ENCODE peak calls at places on chromosomes 2 and 18, in seven cellular contexts. W is breast epithelium; Q is aorta; O is neural progenitor cell; I is MG63; V is CD8-positive, alpha-beta memory T cell; E is brain microvascular endothelial cell. J is an unnamed sample.

GRCh38 chr2:11743846-11744553 is 2.4 kb upstream of the LPIN1 start:
- DNase-seq in V (peak; percentile 54), I (peak; percentile 100), W (peak; percentile 92), E (peak; percentile 100), Q (peak; percentile 97), O (peak; percentile 91), J (peak; percentile 100)

GRCh38 chr18:8217041-8217564 is 392.1 kb upstream of the RAB12 start:
- DNase-seq in Q (no peak), W (no peak), E (no peak), O (peak; percentile 16), V (no peak), I (no peak), J (peak; percentile 3)

GRCh38 chr2:182866461-182867369 is at the start of gene FRZB:
- DNase-seq in I (peak; percentile 52), E (peak; percentile 38), O (peak; percentile 91), W (peak; percentile 54), Q (peak; percentile 77), V (no peak), J (peak; percentile 76)

GRCh38 chr18:702957-703659 is 9.3 kb downstream of the ENOSF1 start:
- DNase-seq in W (no peak), V (no peak), O (no peak), E (peak; percentile 28), Q (no peak), I (peak; percentile 23), J (peak; percentile 96)

GRCh38 chr2:137886432-137886831 is 77.8 kb upstream of the HNMT start:
- DNase-seq in Q (no peak), W (no peak), E (no peak), O (peak; percentile 47), I (peak; percentile 7), V (no peak), J (no peak)

GRCh38 chr2:120253021-120253882 is 600 bp downstream of the RALB start:
- DNase-seq in V (no peak), I (peak; percentile 82), W (peak; percentile 55), O (peak; percentile 86), Q (peak; percentile 93), E (peak; percentile 58), J (peak; percentile 77)

GRCh38 chr2:175811966-175812365 is 190.1 kb downstream of the LNPK start:
- DNase-seq in O (no peak), V (no peak), E (no peak), I (no peak), W (no peak), Q (no peak), J (peak; percentile 70)

GRCh38 chr18:76953186-76953982 is 131.0 kb downstream of the ZNF236 start:
- DNase-seq in E (no peak), O (no peak), Q (peak; percentile 73), I (no peak), V (no peak), W (peak; percentile 59), J (peak; percentile 48)

GRCh38 chr2:149002891-149003740 is 35.4 kb upstream of the LYPD6B start:
- DNase-seq in W (no peak), V (no peak), E (no peak), O (no peak), Q (no peak), I (no peak), J (no peak)

GRCh38 chr2:45591073-45591472 is 20.0 kb downstream of the SRBD1 start:
- DNase-seq in W (no peak), E (no peak), I (peak; percentile 48), O (no peak), V (no peak), Q (no peak), J (no peak)

GRCh38 chr2:3036432-3037125 is 341.0 kb downstream of the EIPR1 start:
- DNase-seq in Q (no peak), E (no peak), V (no peak), I (no peak), O (no peak), W (no peak), J (no peak)

GRCh38 chr2:45323344-45323743 is 287.7 kb downstream of the SRBD1 start:
- DNase-seq in Q (no peak), V (no peak), I (no peak), O (no peak), E (no peak), W (no peak), J (no peak)

GRCh38 chr18:21112140-21112473 is 494 bp upstream of the ROCK1 start:
- DNase-seq in W (no peak), V (no peak), E (no peak), O (no peak), I (no peak), Q (no peak), J (no peak)

GRCh38 chr2:176084629-176085119 is 912 bp upstream of the EVX2 start:
- DNase-seq in I (no peak), O (no peak), E (no peak), Q (no peak), W (no peak), V (no peak), J (no peak)

GRCh38 chr2:181426687-181427086 is 30.5 kb upstream of the ITGA4 start:
- DNase-seq in V (no peak), W (no peak), Q (no peak), I (no peak), E (no peak), O (peak; percentile 33), J (no peak)

GRCh38 chr18:77206676-77207370 is 42.8 kb upstream of the GALR1 start:
- DNase-seq in W (no peak), E (peak; percentile 85), Q (peak; percentile 81), O (no peak), V (no peak), I (peak; percentile 89), J (peak; percentile 75)

GRCh38 chr2:234880551-234881211 is 71.1 kb upstream of the SH3BP4 start:
- DNase-seq in I (peak; percentile 76), V (no peak), W (no peak), Q (no peak), E (peak; percentile 86), O (no peak), J (peak; percentile 98)

GRCh38 chr2:30588891-30589495 is 141.9 kb downstream of the LCLAT1 start:
- DNase-seq in I (no peak), V (no peak), O (no peak), E (no peak), Q (no peak), W (no peak), J (no peak)

GRCh38 chr2:119826370-119826961 is 66.7 kb downstream of the PTPN4 start:
- DNase-seq in V (peak; percentile 26), W (no peak), E (peak; percentile 45), I (no peak), O (peak; percentile 44), Q (no peak), J (no peak)

GRCh38 chr18:923144-923543 is 18.5 kb downstream of the ADCYAP1 start:
- DNase-seq in E (no peak), O (no peak), V (no peak), Q (no peak), I (no peak), W (no peak), J (no peak)

GRCh38 chr2:165305391-165306096 is 66.3 kb downstream of the SCN2A start:
- DNase-seq in V (no peak), Q (no peak), O (no peak), E (peak; percentile 17), I (no peak), W (no peak), J (no peak)

GRCh38 chr2:10370390-10370789 is 67.7 kb downstream of the HPCAL1 start:
- DNase-seq in O (no peak), W (no peak), Q (no peak), V (no peak), E (no peak), I (no peak), J (no peak)

GRCh38 chr2:101223814-101224231 is 28.9 kb upstream of the CNOT11 start:
- DNase-seq in E (no peak), W (no peak), I (peak; percentile 11), Q (no peak), V (peak; percentile 71), O (no peak), J (no peak)

GRCh38 chr2:231519975-231520555 is 10.2 kb downstream of the NMUR1 start:
- DNase-seq in O (no peak), Q (no peak), E (no peak), I (no peak), W (no peak), V (no peak), J (no peak)

GRCh38 chr2:171342014-171342413 is 91.8 kb downstream of the METTL8 start:
- DNase-seq in V (no peak), E (no peak), W (no peak), I (no peak), Q (no peak), O (no peak), J (no peak)

GRCh38 chr2:20523053-20523452 is 76.2 kb downstream of the RHOB start:
- DNase-seq in E (no peak), I (no peak), Q (no peak), V (no peak), W (no peak), O (no peak), J (no peak)

GRCh38 chr2:189363559-189363958 is 77.7 kb upstream of the WDR75 start:
- DNase-seq in O (no peak), V (no peak), Q (no peak), E (peak; percentile 32), W (no peak), I (no peak), J (peak; percentile 48)

GRCh38 chr18:48866028-48866733 is 84.6 kb downstream of the SMAD7 start:
- DNase-seq in W (no peak), V (no peak), Q (peak; percentile 86), E (no peak), I (peak; percentile 85), O (no peak), J (peak; percentile 80)

GRCh38 chr2:77161009-77161408 is 361.2 kb downstream of the LRRTM4 start:
- DNase-seq in O (no peak), E (no peak), Q (no peak), V (no peak), I (peak; percentile 38), W (no peak), J (peak; percentile 38)

GRCh38 chr18:36095936-36096519 is 28.7 kb upstream of the RPRD1A start:
- DNase-seq in I (no peak), E (peak; percentile 11), O (peak; percentile 67), W (no peak), V (peak; percentile 31), Q (no peak), J (peak; percentile 65)

GRCh38 chr2:86107031-86107430 is 996 bp downstream of the PTCD3 start:
- DNase-seq in E (no peak), W (no peak), V (no peak), I (no peak), Q (no peak), O (no peak), J (no peak)
- H3K36me3 ChIP-seq in E (peaks cover 15% of the 10 kb centered on the region), W (no peaks in the 10 kb centered on the region), V (peaks cover 15% of the 10 kb centered on the region), I (peaks cover 71% of the 10 kb centered on the region), Q (peaks cover 2% of the 10 kb centered on the region), O (peaks cover 6% of the 10 kb centered on the region), J (peaks cover 9% of the 10 kb centered on the region)

GRCh38 chr2:28403388-28403956 is 10.8 kb downstream of the FOSL2 start:
- DNase-seq in E (no peak), W (no peak), Q (no peak), I (no peak), V (peak; percentile 33), O (no peak), J (no peak)
- H3K36me3 ChIP-seq in E (peaks cover 71% of the 10 kb centered on the region), W (peaks cover 14% of the 10 kb centered on the region), Q (peaks cover 22% of the 10 kb centered on the region), I (peaks cover 97% of the 10 kb centered on the region), V (peaks cover 7% of the 10 kb centered on the region), O (no peaks in the 10 kb centered on the region), J (peaks cover 43% of the 10 kb centered on the region)

GRCh38 chr18:78768655-78769501 is 210.7 kb upstream of the SALL3 start:
- DNase-seq in V (no peak), I (no peak), E (no peak), Q (no peak), W (peak; percentile 12), O (no peak), J (no peak)
- H3K36me3 ChIP-seq in V (no peaks in the 10 kb centered on the region), I (no peaks in the 10 kb centered on the region), E (no peaks in the 10 kb centered on the region), Q (no peaks in the 10 kb centered on the region), W (no peaks in the 10 kb centered on the region), O (no peaks in the 10 kb centered on the region), J (no peaks in the 10 kb centered on the region)

GRCh38 chr18:41992698-41993097 is 37.7 kb downstream of the PIK3C3 start:
- DNase-seq in V (no peak), I (no peak), W (no peak), O (no peak), E (no peak), Q (no peak), J (no peak)
- H3K36me3 ChIP-seq in V (peaks cover 28% of the 10 kb centered on the region), I (peaks cover 5% of the 10 kb centered on the region), W (peaks cover 5% of the 10 kb centered on the region), O (peaks cover 6% of the 10 kb centered on the region), E (peaks cover 12% of the 10 kb centered on the region), Q (peaks cover 1% of the 10 kb centered on the region), J (no peaks in the 10 kb centered on the region)

J was measured in fibroblast of lung.